ENCODE peak calls at places on chromosomes 7 and 10, in seven cellular contexts. One of them, this sample, is unnamed.

GRCh38 chr7:157339777-157340677 is 3.2 kb downstream of the DNAJB6 start:
- DNase-seq in uterus: peak
- DNase-seq in NCI-H1092 treated with DMSO at 0.1 percent for 48 hours: peak
- DNase-seq in NCI-H1048: no peak
- DNase-seq in cardiac muscle cell: peak
- DNase-seq in GM04503: no peak
- DNase-seq in CD8-positive, alpha-beta T cell: peak
- DNase-seq in this sample: peak

GRCh38 chr10:3678629-3679227 is 106.3 kb downstream of the KLF6 start:
- DNase-seq in uterus: no peak
- DNase-seq in NCI-H1092 treated with DMSO at 0.1 percent for 48 hours: no peak
- DNase-seq in NCI-H1048: no peak
- DNase-seq in cardiac muscle cell: no peak
- DNase-seq in GM04503: no peak
- DNase-seq in CD8-positive, alpha-beta T cell: no peak
- DNase-seq in this sample: no peak

GRCh38 chr7:132354527-132354926 is 221.7 kb downstream of the PLXNA4 start:
- DNase-seq in uterus: no peak
- DNase-seq in NCI-H1092 treated with DMSO at 0.1 percent for 48 hours: no peak
- DNase-seq in NCI-H1048: no peak
- DNase-seq in cardiac muscle cell: peak
- DNase-seq in GM04503: no peak
- DNase-seq in CD8-positive, alpha-beta T cell: no peak
- DNase-seq in this sample: no peak

GRCh38 chr7:101172854-101173751 is 7.0 kb downstream of the NAT16 start:
- DNase-seq in uterus: no peak
- DNase-seq in NCI-H1092 treated with DMSO at 0.1 percent for 48 hours: peak
- DNase-seq in NCI-H1048: no peak
- DNase-seq in cardiac muscle cell: peak
- DNase-seq in GM04503: no peak
- DNase-seq in CD8-positive, alpha-beta T cell: no peak
- DNase-seq in this sample: no peak

GRCh38 chr10:21329995-21330627 is 195.4 kb downstream of the SKIDA1 start:
- DNase-seq in uterus: peak
- DNase-seq in NCI-H1092 treated with DMSO at 0.1 percent for 48 hours: no peak
- DNase-seq in NCI-H1048: no peak
- DNase-seq in cardiac muscle cell: peak
- DNase-seq in GM04503: peak
- DNase-seq in CD8-positive, alpha-beta T cell: no peak
- DNase-seq in this sample: no peak

GRCh38 chr10:122019414-122019975 is 30.5 kb downstream of the TACC2 start:
- DNase-seq in uterus: no peak
- DNase-seq in NCI-H1092 treated with DMSO at 0.1 percent for 48 hours: no peak
- DNase-seq in NCI-H1048: no peak
- DNase-seq in cardiac muscle cell: no peak
- DNase-seq in GM04503: no peak
- DNase-seq in CD8-positive, alpha-beta T cell: no peak
- DNase-seq in this sample: no peak

GRCh38 chr7:22677680-22678079 is 49.3 kb upstream of the IL6 start:
- DNase-seq in uterus: no peak
- DNase-seq in NCI-H1092 treated with DMSO at 0.1 percent for 48 hours: no peak
- DNase-seq in NCI-H1048: no peak
- DNase-seq in cardiac muscle cell: no peak
- DNase-seq in GM04503: no peak
- DNase-seq in CD8-positive, alpha-beta T cell: no peak
- DNase-seq in this sample: no peak

GRCh38 chr7:105853931-105854419 is 22.4 kb downstream of the ATXN7L1 start:
- DNase-seq in uterus: no peak
- DNase-seq in NCI-H1092 treated with DMSO at 0.1 percent for 48 hours: no peak
- DNase-seq in NCI-H1048: no peak
- DNase-seq in cardiac muscle cell: peak
- DNase-seq in GM04503: peak
- DNase-seq in CD8-positive, alpha-beta T cell: no peak
- DNase-seq in this sample: no peak

GRCh38 chr10:75396861-75397570 is 4.5 kb downstream of the ZNF503 start:
- DNase-seq in uterus: peak
- DNase-seq in NCI-H1092 treated with DMSO at 0.1 percent for 48 hours: no peak
- DNase-seq in NCI-H1048: no peak
- DNase-seq in cardiac muscle cell: peak
- DNase-seq in GM04503: no peak
- DNase-seq in CD8-positive, alpha-beta T cell: no peak
- DNase-seq in this sample: no peak

GRCh38 chr7:40780431-40780830 is 645.6 kb downstream of the SUGCT start:
- DNase-seq in uterus: no peak
- DNase-seq in NCI-H1092 treated with DMSO at 0.1 percent for 48 hours: no peak
- DNase-seq in NCI-H1048: no peak
- DNase-seq in cardiac muscle cell: no peak
- DNase-seq in GM04503: no peak
- DNase-seq in CD8-positive, alpha-beta T cell: no peak
- DNase-seq in this sample: no peak

GRCh38 chr7:78605131-78605530 is 806.6 kb downstream of the PHTF2 start:
- DNase-seq in uterus: no peak
- DNase-seq in NCI-H1092 treated with DMSO at 0.1 percent for 48 hours: no peak
- DNase-seq in NCI-H1048: no peak
- DNase-seq in cardiac muscle cell: no peak
- DNase-seq in GM04503: no peak
- DNase-seq in CD8-positive, alpha-beta T cell: no peak
- DNase-seq in this sample: no peak

GRCh38 chr7:99380032-99380822 is 5.7 kb downstream of the ARPC1B start:
- DNase-seq in uterus: no peak
- DNase-seq in NCI-H1092 treated with DMSO at 0.1 percent for 48 hours: no peak
- DNase-seq in NCI-H1048: no peak
- DNase-seq in cardiac muscle cell: peak
- DNase-seq in GM04503: no peak
- DNase-seq in CD8-positive, alpha-beta T cell: peak
- DNase-seq in this sample: peak

GRCh38 chr7:78412216-78412858 is 613.8 kb downstream of the PHTF2 start:
- DNase-seq in uterus: no peak
- DNase-seq in NCI-H1092 treated with DMSO at 0.1 percent for 48 hours: no peak
- DNase-seq in NCI-H1048: no peak
- DNase-seq in cardiac muscle cell: no peak
- DNase-seq in GM04503: no peak
- DNase-seq in CD8-positive, alpha-beta T cell: no peak
- DNase-seq in this sample: no peak

GRCh38 chr7:44291066-44291732 is 34.2 kb downstream of the CAMK2B start:
- DNase-seq in uterus: peak
- DNase-seq in NCI-H1092 treated with DMSO at 0.1 percent for 48 hours: no peak
- DNase-seq in NCI-H1048: no peak
- DNase-seq in cardiac muscle cell: peak
- DNase-seq in GM04503: no peak
- DNase-seq in CD8-positive, alpha-beta T cell: no peak
- DNase-seq in this sample: no peak

GRCh38 chr7:108004220-108005142 is 1.5 kb upstream of the LAMB1 start:
- DNase-seq in uterus: peak
- DNase-seq in NCI-H1092 treated with DMSO at 0.1 percent for 48 hours: no peak
- DNase-seq in NCI-H1048: no peak
- DNase-seq in cardiac muscle cell: peak
- DNase-seq in GM04503: no peak
- DNase-seq in CD8-positive, alpha-beta T cell: no peak
- DNase-seq in this sample: no peak

GRCh38 chr7:141562972-141563371 is 11.8 kb downstream of the AGK start:
- DNase-seq in uterus: no peak
- DNase-seq in NCI-H1092 treated with DMSO at 0.1 percent for 48 hours: no peak
- DNase-seq in NCI-H1048: no peak
- DNase-seq in cardiac muscle cell: no peak
- DNase-seq in GM04503: no peak
- DNase-seq in CD8-positive, alpha-beta T cell: no peak
- DNase-seq in this sample: no peak

GRCh38 chr7:136074840-136075239 is 97.7 kb upstream of the MTPN start:
- DNase-seq in uterus: no peak
- DNase-seq in NCI-H1092 treated with DMSO at 0.1 percent for 48 hours: no peak
- DNase-seq in NCI-H1048: no peak
- DNase-seq in cardiac muscle cell: peak
- DNase-seq in GM04503: no peak
- DNase-seq in CD8-positive, alpha-beta T cell: no peak
- DNase-seq in this sample: no peak

GRCh38 chr7:1713502-1714484 is 43.7 kb downstream of the ELFN1 start:
- DNase-seq in uterus: no peak
- DNase-seq in NCI-H1092 treated with DMSO at 0.1 percent for 48 hours: peak
- DNase-seq in NCI-H1048: no peak
- DNase-seq in cardiac muscle cell: no peak
- DNase-seq in GM04503: no peak
- DNase-seq in CD8-positive, alpha-beta T cell: no peak
- DNase-seq in this sample: no peak

GRCh38 chr7:100670074-100670473 is 3.5 kb upstream of the GNB2 start:
- DNase-seq in uterus: no peak
- DNase-seq in NCI-H1092 treated with DMSO at 0.1 percent for 48 hours: no peak
- DNase-seq in NCI-H1048: no peak
- DNase-seq in cardiac muscle cell: no peak
- DNase-seq in GM04503: no peak
- DNase-seq in CD8-positive, alpha-beta T cell: no peak
- DNase-seq in this sample: no peak

GRCh38 chr10:125102821-125103220 is 57.5 kb downstream of the CTBP2 start:
- DNase-seq in uterus: no peak
- DNase-seq in NCI-H1092 treated with DMSO at 0.1 percent for 48 hours: no peak
- DNase-seq in NCI-H1048: no peak
- DNase-seq in cardiac muscle cell: no peak
- DNase-seq in GM04503: no peak
- DNase-seq in CD8-positive, alpha-beta T cell: no peak
- DNase-seq in this sample: no peak

GRCh38 chr7:107560898-107561516 is 2.7 kb downstream of the COG5 start:
- DNase-seq in uterus: no peak
- DNase-seq in NCI-H1092 treated with DMSO at 0.1 percent for 48 hours: no peak
- DNase-seq in NCI-H1048: no peak
- DNase-seq in cardiac muscle cell: no peak
- DNase-seq in GM04503: no peak
- DNase-seq in CD8-positive, alpha-beta T cell: peak
- DNase-seq in this sample: peak

GRCh38 chr10:32189400-32190084 is 133.3 kb upstream of the KIF5B start:
- DNase-seq in uterus: no peak
- DNase-seq in NCI-H1092 treated with DMSO at 0.1 percent for 48 hours: no peak
- DNase-seq in NCI-H1048: no peak
- DNase-seq in cardiac muscle cell: peak
- DNase-seq in GM04503: no peak
- DNase-seq in CD8-positive, alpha-beta T cell: no peak
- DNase-seq in this sample: no peak

GRCh38 chr10:130833596-130833995 is 477.9 kb downstream of the TCERG1L start:
- DNase-seq in uterus: no peak
- DNase-seq in NCI-H1092 treated with DMSO at 0.1 percent for 48 hours: no peak
- DNase-seq in NCI-H1048: no peak
- DNase-seq in cardiac muscle cell: no peak
- DNase-seq in GM04503: no peak
- DNase-seq in CD8-positive, alpha-beta T cell: no peak
- DNase-seq in this sample: no peak

GRCh38 chr7:31027161-31027965 is 24.7 kb upstream of the ADCYAP1R1 start:
- DNase-seq in uterus: peak
- DNase-seq in NCI-H1092 treated with DMSO at 0.1 percent for 48 hours: no peak
- DNase-seq in NCI-H1048: no peak
- DNase-seq in cardiac muscle cell: peak
- DNase-seq in GM04503: no peak
- DNase-seq in CD8-positive, alpha-beta T cell: no peak
- DNase-seq in this sample: no peak

GRCh38 chr10:125700355-125700911 is 17.5 kb upstream of the TEX36 start:
- DNase-seq in uterus: no peak
- DNase-seq in NCI-H1092 treated with DMSO at 0.1 percent for 48 hours: no peak
- DNase-seq in NCI-H1048: no peak
- DNase-seq in cardiac muscle cell: peak
- DNase-seq in GM04503: no peak
- DNase-seq in CD8-positive, alpha-beta T cell: no peak
- DNase-seq in this sample: no peak

GRCh38 chr7:67821116-67821515 is 824.5 kb downstream of the TYW1 start:
- DNase-seq in uterus: no peak
- DNase-seq in NCI-H1092 treated with DMSO at 0.1 percent for 48 hours: no peak
- DNase-seq in NCI-H1048: no peak
- DNase-seq in cardiac muscle cell: peak
- DNase-seq in GM04503: no peak
- DNase-seq in CD8-positive, alpha-beta T cell: no peak
- DNase-seq in this sample: no peak

GRCh38 chr7:23468721-23469149 is 1.6 kb downstream of the IGF2BP3 start:
- DNase-seq in uterus: no peak
- DNase-seq in NCI-H1092 treated with DMSO at 0.1 percent for 48 hours: peak
- DNase-seq in NCI-H1048: no peak
- DNase-seq in cardiac muscle cell: no peak
- DNase-seq in GM04503: no peak
- DNase-seq in CD8-positive, alpha-beta T cell: no peak
- DNase-seq in this sample: no peak

GRCh38 chr10:100896876-100897461 is 15.8 kb upstream of the SLF2 start:
- DNase-seq in uterus: no peak
- DNase-seq in NCI-H1092 treated with DMSO at 0.1 percent for 48 hours: no peak
- DNase-seq in NCI-H1048: no peak
- DNase-seq in cardiac muscle cell: no peak
- DNase-seq in GM04503: no peak
- DNase-seq in CD8-positive, alpha-beta T cell: no peak
- DNase-seq in this sample: no peak